ENCODE peak calls at places on chromosomes 12 and 14, in five cellular contexts. J, C, F, P and B are unnamed samples.

GRCh38 chr12:105272814-105273416 is 36.9 kb upstream of the APPL2 start:
- DNase-seq in J (no peak), C (no peak), F (no peak), P (no peak), B (no peak)

GRCh38 chr12:123723765-123724164 is 11.6 kb downstream of the ATP6V0A2 start:
- DNase-seq in J (no peak), C (no peak), F (no peak), P (no peak), B (no peak)

GRCh38 chr14:90820958-90821357 is 4.7 kb upstream of the TTC7B start:
- DNase-seq in J (no peak), C (no peak), F (no peak), P (peak), B (no peak)

GRCh38 chr14:75310295-75311059 is 31.8 kb downstream of the FOS start:
- DNase-seq in J (peak), C (peak), F (peak), P (peak), B (peak)

GRCh38 chr14:99754141-99755067 is 38.8 kb upstream of the EML1 start:
- DNase-seq in J (no peak), C (no peak), F (peak), P (no peak), B (no peak)

GRCh38 chr12:10243803-10244520 is 31.3 kb downstream of the GABARAPL1 start:
- DNase-seq in J (no peak), C (no peak), F (no peak), P (no peak), B (no peak)

GRCh38 chr12:15005064-15005463 is 32.2 kb downstream of the PDE6H start:
- DNase-seq in J (no peak), C (no peak), F (no peak), P (no peak), B (no peak)

GRCh38 chr12:45469902-45470301 is 254.0 kb downstream of the ANO6 start:
- DNase-seq in J (no peak), C (no peak), F (no peak), P (no peak), B (no peak)

GRCh38 chr12:122860052-122860853 is 25.0 kb downstream of the HIP1R start:
- DNase-seq in J (peak), C (peak), F (peak), P (peak), B (peak)

GRCh38 chr12:97875064-97875463 is 412.5 kb downstream of the RMST start:
- DNase-seq in J (no peak), C (no peak), F (no peak), P (no peak), B (no peak)

GRCh38 chr12:93134175-93134574 is 205.1 kb upstream of the EEA1 start:
- DNase-seq in J (no peak), C (no peak), F (no peak), P (no peak), B (no peak)

GRCh38 chr14:84254205-84254788 is 1275.6 kb upstream of the FLRT2 start:
- DNase-seq in J (peak), C (no peak), F (peak), P (no peak), B (peak)

GRCh38 chr14:74655597-74656389 is 43.8 kb upstream of the LTBP2 start:
- DNase-seq in J (no peak), C (no peak), F (peak), P (peak), B (no peak)

GRCh38 chr14:75229923-75230792 is 48.5 kb upstream of the FOS start:
- DNase-seq in J (no peak), C (no peak), F (peak), P (peak), B (peak)

GRCh38 chr12:22981711-22982110 is 356.7 kb downstream of the ETNK1 start:
- DNase-seq in J (no peak), C (no peak), F (peak), P (peak), B (peak)

GRCh38 chr12:68148261-68148951 is 11.1 kb downstream of the IFNG start:
- DNase-seq in J (no peak), C (no peak), F (no peak), P (no peak), B (peak)

GRCh38 chr12:116135209-116135930 is 142.1 kb downstream of the MED13L start:
- DNase-seq in J (no peak), C (no peak), F (peak), P (peak), B (no peak)

GRCh38 chr14:101541063-101541462 is 20.2 kb upstream of the DIO3 start:
- DNase-seq in J (no peak), C (no peak), F (no peak), P (no peak), B (no peak)

GRCh38 chr12:72540811-72541210 is 268.6 kb downstream of the TRHDE start:
- DNase-seq in J (no peak), C (no peak), F (no peak), P (peak), B (no peak)

GRCh38 chr12:43271659-43272058 is 280.3 kb downstream of the ADAMTS20 start:
- DNase-seq in J (no peak), C (no peak), F (no peak), P (no peak), B (no peak)

GRCh38 chr12:78099806-78100205 is 269.1 kb downstream of the NAV3 start:
- DNase-seq in J (no peak), C (no peak), F (no peak), P (no peak), B (no peak)

GRCh38 chr14:75025876-75026275 is 23.2 kb downstream of the EIF2B2 start:
- DNase-seq in J (no peak), C (no peak), F (no peak), P (no peak), B (no peak)

GRCh38 chr14:92676031-92676430 is 72.4 kb downstream of the LGMN start:
- DNase-seq in J (no peak), C (no peak), F (no peak), P (no peak), B (no peak)

GRCh38 chr12:117036046-117036445 is 63.2 kb downstream of the TESC start:
- DNase-seq in J (no peak), C (no peak), F (no peak), P (no peak), B (no peak)

GRCh38 chr12:110270125-110270962 is 10.7 kb upstream of the ATP2A2 start:
- DNase-seq in J (no peak), C (no peak), F (peak), P (peak), B (peak)

GRCh38 chr14:50875359-50876090 is 3.7 kb downstream of the ABHD12B start:
- DNase-seq in J (no peak), C (no peak), F (no peak), P (peak), B (no peak)

GRCh38 chr14:69485701-69486100 is 1.2 kb downstream of the PLEKHD1 start:
- DNase-seq in J (no peak), C (no peak), F (no peak), P (no peak), B (no peak)

GRCh38 chr12:49932023-49932422 is 18.5 kb upstream of the AQP2 start:
- DNase-seq in J (no peak), C (no peak), F (no peak), P (no peak), B (no peak)

GRCh38 chr12:21568115-21568514 is 36.5 kb downstream of the GYS2 start:
- DNase-seq in J (no peak), C (no peak), F (no peak), P (no peak), B (no peak)

GRCh38 chr12:47715393-47715876 is 9.6 kb upstream of the RPAP3 start:
- DNase-seq in J (peak), C (no peak), F (peak), P (peak), B (peak)

GRCh38 chr12:49967777-49968250 is 4.9 kb upstream of the AQP6 start:
- DNase-seq in J (no peak), C (no peak), F (no peak), P (no peak), B (no peak)

GRCh38 chr14:47863441-47863840 is 188.0 kb upstream of the MDGA2 start:
- DNase-seq in J (no peak), C (no peak), F (no peak), P (no peak), B (no peak)

GRCh38 chr12:28130625-28131598 is 59.3 kb upstream of the CCDC91 start:
- DNase-seq in J (no peak), C (no peak), F (peak), P (peak), B (no peak)
- H2BK5ac ChIP-seq in J (no peak), C (no peak), F (no peak), P (peak), B (no peak)

GRCh38 chr12:24349051-24349780 is 399.7 kb upstream of the SOX5 start:
- DNase-seq in J (no peak), C (no peak), F (no peak), P (no peak), B (no peak)
- H3K18ac ChIP-seq in J (no peak), C (no peak), F (no peak), P (no peak), B (no peak)

DNA sequence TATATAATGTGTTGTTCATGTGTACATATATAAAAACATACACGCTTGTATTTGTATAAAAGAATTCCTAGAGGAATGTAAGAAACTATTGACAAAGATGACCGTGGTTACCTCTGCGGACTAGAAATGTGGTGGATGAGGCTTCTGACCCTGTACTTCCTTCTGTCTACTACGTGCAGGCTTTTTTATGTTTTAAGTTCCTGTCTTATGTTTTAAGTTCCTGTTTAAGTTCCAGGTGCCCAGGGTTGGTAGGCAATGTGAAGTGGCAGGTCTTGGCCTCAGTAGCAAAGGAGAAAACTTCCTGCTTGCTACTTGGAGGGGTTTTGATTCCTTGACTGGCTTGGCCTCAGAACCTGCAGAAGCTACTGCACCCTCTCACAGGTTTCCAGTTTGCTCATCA is 11.6 kb downstream of the POMT2 start:
- DNase-seq in J (no peak), C (no peak), F (no peak), P (no peak), B (no peak)
- H3K4me3 ChIP-seq in J (no peak), C (no peak), F (no peak), P (no peak), B (no peak)

DNA sequence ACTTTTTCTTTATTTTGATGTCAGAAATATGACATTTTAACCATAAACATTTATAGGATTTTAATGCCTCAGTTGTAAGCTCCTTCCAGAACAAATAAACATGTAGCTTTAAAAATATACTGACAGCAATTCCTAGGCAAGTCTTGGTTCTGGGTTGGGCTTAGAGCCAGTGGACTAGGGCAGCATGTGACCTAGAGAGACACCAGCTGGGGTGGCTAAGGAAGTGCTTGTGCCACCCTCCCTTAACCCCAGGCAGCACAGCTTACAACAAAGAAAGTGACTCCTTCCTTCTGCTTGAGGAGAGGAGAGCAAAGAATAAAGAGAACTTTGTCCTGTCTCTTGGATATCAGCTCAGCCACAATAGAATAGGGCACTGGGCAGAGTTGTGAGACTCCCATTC is 61.6 kb upstream of the KTN1 start:
- DNase-seq in J (no peak), C (no peak), F (peak), P (peak), B (no peak)
- H2BK5ac ChIP-seq in J (no peak), C (no peak), F (no peak), P (no peak), B (no peak)

GRCh38 chr12:33676866-33677265 is 237.2 kb upstream of the SYT10 start:
- DNase-seq in J (no peak), C (no peak), F (no peak), P (no peak), B (no peak)
- H3K18ac ChIP-seq in J (no peak), C (no peak), F (no peak), P (no peak), B (no peak)

DNA sequence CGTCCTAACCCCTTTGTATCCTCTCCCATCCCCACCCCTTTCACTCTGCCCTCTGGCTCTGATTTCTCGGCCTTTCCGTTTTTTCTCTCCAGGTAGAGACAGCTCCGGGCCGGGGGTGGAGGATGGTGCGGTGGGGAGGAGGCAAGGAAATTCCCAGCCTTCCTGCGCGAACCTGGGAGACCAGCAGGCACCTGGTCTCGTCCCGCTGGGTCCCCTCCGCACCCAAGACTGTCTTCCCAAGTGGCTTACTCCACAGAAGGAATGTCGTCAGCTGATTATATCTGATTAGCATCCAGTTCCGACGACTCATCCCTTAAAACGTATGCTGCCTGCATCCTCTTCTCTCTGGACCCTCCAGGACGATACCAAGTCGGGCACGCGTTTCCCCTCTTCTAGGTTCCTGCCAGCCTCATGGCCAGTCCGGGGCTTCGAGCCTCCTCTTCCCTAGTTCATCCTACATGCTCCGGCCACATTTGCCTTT is 42.2 kb upstream of the CAPRIN2 start:
- DNase-seq in J (no peak), C (no peak), F (peak), P (peak), B (peak)
- H3K4me3 ChIP-seq in J (no peak), C (peak), F (peak), P (peak), B (peak)

GRCh38 chr12:115002434-115002833 is 318.5 kb upstream of the TBX3 start:
- DNase-seq in J (no peak), C (no peak), F (no peak), P (no peak), B (no peak)
- H2BK5ac ChIP-seq in J (no peak), C (no peak), F (no peak), P (no peak), B (no peak)